ENCODE peak calls at places on chromosome 1, in eight cellular contexts. O is BJ, E is foreskin fibroblast, I is adrenal gland, C is T-helper 1 cell, D is endothelial cell of umbilical vein, T is HT-29, Z is GM04504. H is an unnamed sample.

GRCh38 chr1:192545781-192546521 is 29.6 kb upstream of the RGS1 start:
- DNase-seq in O (no peak), D (peak), E (no peak), C (no peak), T (peak), Z (no peak), I (no peak), H (no peak)

GRCh38 chr1:245807306-245807705 is 652.5 kb downstream of the KIF26B start:
- DNase-seq in Z (no peak), O (no peak), E (peak), C (no peak), T (no peak), I (no peak), D (no peak), H (no peak)

GRCh38 chr1:6530504-6531160 is 23.7 kb downstream of the NOL9 start:
- DNase-seq in D (no peak), E (no peak), I (no peak), T (no peak), C (no peak), Z (no peak), O (no peak), H (no peak)

GRCh38 chr1:213658508-213658907 is 329.3 kb upstream of the PROX1 start:
- DNase-seq in T (no peak), C (no peak), D (no peak), E (no peak), Z (no peak), O (no peak), I (no peak), H (no peak)

GRCh38 chr1:150006881-150007401 is 3.6 kb downstream of the OTUD7B start:
- DNase-seq in C (no peak), O (no peak), D (no peak), Z (no peak), T (no peak), E (peak), I (no peak), H (no peak)

GRCh38 chr1:19640363-19641316 is 3.5 kb upstream of the NBL1 start:
- DNase-seq in D (peak), Z (no peak), C (no peak), I (no peak), O (no peak), T (peak), E (peak), H (no peak)

GRCh38 chr1:242828199-242828598 is 303.7 kb upstream of the PLD5 start:
- DNase-seq in D (no peak), E (no peak), I (no peak), Z (no peak), C (no peak), O (no peak), T (peak), H (no peak)

GRCh38 chr1:167634435-167634834 is 4.4 kb downstream of the RCSD1 start:
- DNase-seq in D (no peak), I (no peak), T (no peak), Z (no peak), E (peak), O (no peak), C (no peak), H (no peak)

GRCh38 chr1:31380181-31380580 is 7.3 kb upstream of the FABP3 start:
- DNase-seq in E (no peak), Z (no peak), I (no peak), T (no peak), C (no peak), O (no peak), D (no peak), H (no peak)

GRCh38 chr1:185920602-185921001 is 186.4 kb downstream of the HMCN1 start:
- DNase-seq in T (no peak), D (peak), C (no peak), E (no peak), I (no peak), O (no peak), Z (no peak), H (no peak)

GRCh38 chr1:38783659-38784229 is 75.8 kb downstream of the RRAGC start:
- DNase-seq in Z (no peak), E (no peak), I (no peak), O (no peak), D (no peak), T (no peak), C (no peak), H (no peak)

H was measured in T follicular helper cell.